ENCODE peak calls at places on chromosome X, in ten cellular contexts. F is IMR-90, E is left lung, Z is cardiac fibroblast, R is stomach, P is astrocyte of the spinal cord, Y is mammary epithelial cell, T is tibial artery, O is AG10803, J is BJ. V is an unnamed sample.

GRCh38 chrX:153967536-153968214 is 3.9 kb downstream of the HCFC1 start:
- DNase-seq in J (no peak), E (no peak), R (no peak), F (no peak), Y (no peak), Z (no peak), O (no peak), T (no peak), P (no peak), V (no peak)

GRCh38 chrX:109268340-109268739 is 213.5 kb downstream of the GUCY2F start:
- DNase-seq in Y (peak), E (no peak), F (no peak), P (no peak), Z (no peak), T (no peak), R (no peak), J (no peak), O (no peak), V (no peak)

GRCh38 chrX:127138218-127138617 is 318.7 kb downstream of the PRR32 start:
- DNase-seq in E (no peak), R (no peak), P (no peak), O (no peak), Z (no peak), J (no peak), F (no peak), T (no peak), Y (no peak), V (no peak)

GRCh38 chrX:56729152-56729557 is at the start of gene NBDY:
- DNase-seq in J (no peak), Y (peak), F (peak), O (peak), P (peak), R (peak), E (peak), Z (peak), T (no peak), V (peak)

GRCh38 chrX:123881330-123881729 is 21.5 kb downstream of the XIAP start:
- DNase-seq in Z (no peak), J (no peak), O (no peak), R (no peak), E (no peak), Y (no peak), P (no peak), F (no peak), T (no peak), V (no peak)

GRCh38 chrX:9878141-9878875 is 88.8 kb upstream of the CLDN34 start:
- DNase-seq in P (no peak), E (no peak), Z (no peak), T (no peak), Y (no peak), O (no peak), R (no peak), J (no peak), F (peak), V (no peak)

GRCh38 chrX:22686138-22686541 is 313.6 kb upstream of the DDX53 start:
- DNase-seq in J (no peak), O (peak), F (peak), E (no peak), P (peak), R (no peak), T (peak), Z (peak), Y (no peak), V (peak)

GRCh38 chrX:100648601-100649417 is 4.8 kb downstream of the SRPX2 start:
- DNase-seq in O (peak), T (no peak), E (no peak), Z (peak), F (peak), Y (no peak), J (peak), R (no peak), P (peak), V (peak)

GRCh38 chrX:153582896-153583295 is 16.0 kb downstream of the CCNQ start:
- DNase-seq in E (peak), R (peak), F (peak), Z (peak), O (no peak), T (no peak), P (peak), Y (peak), J (no peak), V (peak)

GRCh38 chrX:56308726-56309125 is 76.6 kb downstream of the KLF8 start:
- DNase-seq in T (no peak), O (no peak), Z (no peak), P (no peak), F (no peak), Y (no peak), R (no peak), E (no peak), J (no peak), V (no peak)

GRCh38 chrX:21996872-21997271 is 35.3 kb upstream of the PHEX start:
- DNase-seq in R (no peak), F (peak), T (no peak), P (peak), O (peak), Z (peak), E (no peak), J (no peak), Y (peak), V (peak)

GRCh38 chrX:103063918-103064434 is at the start of gene BEX1:
- DNase-seq in O (peak), F (no peak), T (no peak), J (no peak), Z (peak), E (no peak), Y (peak), P (peak), R (peak), V (peak)

GRCh38 chrX:111869639-111870034 is 6.3 kb upstream of the TRPC5OS start:
- DNase-seq in P (peak), O (peak), E (no peak), Z (peak), R (peak), Y (peak), T (no peak), F (peak), J (no peak), V (peak)

GRCh38 chrX:35291013-35291412 is 348.4 kb downstream of the FAM47B start:
- DNase-seq in T (no peak), F (no peak), E (no peak), J (no peak), P (no peak), Y (no peak), R (no peak), Z (no peak), O (no peak), V (no peak)

GRCh38 chrX:45142185-45142584 is 58.5 kb downstream of the DIPK2B start:
- DNase-seq in E (no peak), O (peak), Y (no peak), R (no peak), Z (no peak), T (no peak), F (no peak), J (no peak), P (no peak), V (no peak)

GRCh38 chrX:53186363-53186762 is 38.6 kb downstream of the KDM5C start:
- DNase-seq in E (no peak), O (peak), Y (peak), R (no peak), Z (no peak), P (no peak), T (no peak), F (peak), J (peak), V (no peak)

GRCh38 chrX:18290200-18290599 is 64.3 kb downstream of the SCML2 start:
- DNase-seq in O (peak), R (no peak), J (no peak), F (no peak), P (no peak), Z (peak), Y (no peak), E (no peak), T (no peak), V (no peak)

GRCh38 chrX:136147320-136147901 is at the start of gene FHL1:
- DNase-seq in J (no peak), Z (peak), O (no peak), T (peak), Y (no peak), F (peak), E (peak), P (no peak), R (peak), V (peak)

GRCh38 chrX:129678881-129679195 is 24.1 kb upstream of the APLN start:
- DNase-seq in P (no peak), F (no peak), T (no peak), O (no peak), J (no peak), E (no peak), Y (no peak), Z (no peak), R (no peak), V (no peak)
- H3K4me3 ChIP-seq in P (no peak), F (no peak), T (peak), O (no peak), J (no peak), E (peak), Y (no peak), Z (no peak), R (peak), V (no peak)

GRCh38 chrX:2284601-2285000 is 216.2 kb downstream of the DHRSX start:
- DNase-seq in F (peak), P (no peak), T (no peak), J (no peak), O (no peak), E (no peak), Y (no peak), Z (no peak), R (no peak), V (no peak)
- TF ChIP-seq CTCF in F (peak), P (no peak), T (no peak), J (no peak), O (no peak), E (no peak), Y (no peak), Z (no peak), R (no peak), V (no peak)

GRCh38 chrX:637660-638481 is 7.3 kb downstream of the SHOX start:
- DNase-seq in F (no peak), R (peak), E (no peak), Y (no peak), J (no peak), P (no peak), O (no peak), Z (no peak), T (no peak), V (no peak)

GRCh38 chrX:636971-637659 is 6.5 kb downstream of the SHOX start:
- DNase-seq in O (no peak), Y (no peak), J (no peak), Z (no peak), E (no peak), T (no peak), F (no peak), R (peak), P (no peak), V (no peak)

GRCh38 chrX:640641-641040 is 10.1 kb downstream of the SHOX start:
- DNase-seq in E (no peak), F (no peak), O (no peak), P (no peak), T (no peak), Z (no peak), R (peak), Y (no peak), J (no peak), V (no peak)

GRCh38 chrX:638482-639131 is 8.0 kb downstream of the SHOX start:
- DNase-seq in R (peak), Y (no peak), J (no peak), T (no peak), O (no peak), E (no peak), P (no peak), F (no peak), Z (no peak), V (no peak)

DNA sequence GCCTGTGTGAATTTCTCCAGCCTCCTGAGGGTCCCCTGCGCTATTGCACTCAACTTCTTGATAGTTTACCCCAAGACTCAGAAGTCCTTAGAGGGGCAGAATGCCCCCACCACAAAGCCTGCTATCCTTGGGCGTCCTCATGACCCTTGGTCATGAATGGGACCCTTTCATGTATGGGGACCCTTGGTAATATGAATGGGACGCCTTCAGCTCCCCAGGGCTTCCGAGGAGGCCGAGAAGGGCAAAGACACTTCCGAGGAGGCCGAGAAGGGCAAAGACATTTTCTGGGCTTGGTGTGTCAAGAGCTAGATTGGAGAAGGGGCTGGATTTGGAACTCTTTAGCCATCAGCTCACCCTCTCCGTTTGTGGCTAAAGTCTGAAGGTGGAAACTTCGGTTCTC is 8.6 kb downstream of the SHOX start:
- DNase-seq in F (no peak), P (no peak), E (no peak), R (no peak), T (no peak), J (no peak), Z (no peak), O (no peak), Y (no peak), V (no peak)
- H3K4me3 ChIP-seq in F (no peak), P (no peak), E (no peak), R (no peak), T (no peak), J (no peak), Z (no peak), O (no peak), Y (no peak), V (no peak)

DNA sequence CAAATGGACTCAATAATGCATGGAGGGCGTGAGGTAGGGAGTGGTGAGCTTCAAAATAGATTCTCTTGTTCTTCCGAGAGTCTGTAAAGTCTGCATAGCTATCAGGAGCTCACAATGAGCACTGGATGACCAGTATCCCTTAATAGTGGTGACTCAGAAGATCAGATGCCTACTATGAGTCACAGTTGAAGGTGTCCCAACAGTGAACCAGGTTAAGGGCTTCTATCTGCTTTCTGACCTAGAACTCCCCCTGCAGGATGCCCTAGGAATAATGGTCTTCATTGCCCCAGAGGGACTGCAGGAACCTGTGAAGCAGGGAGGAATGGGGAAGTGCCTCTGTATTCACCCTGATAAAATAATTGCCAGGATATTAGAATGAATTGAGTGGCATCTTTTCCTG is 22.1 kb downstream of the DGKK start:
- DNase-seq in J (no peak), O (no peak), Z (no peak), E (no peak), R (no peak), F (peak), T (no peak), P (no peak), Y (peak), V (no peak)
- TF ChIP-seq CTCF in J (no peak), O (no peak), Z (no peak), E (no peak), R (no peak), F (no peak), T (no peak), P (no peak), Y (peak), V (no peak)

GRCh38 chrX:155435744-155436112 is 22.7 kb downstream of the F8A3 start:
- DNase-seq in J (no peak), F (no peak), R (no peak), T (no peak), O (no peak), E (no peak), Z (no peak), P (no peak), Y (no peak), V (no peak)
- H3K4me3 ChIP-seq in J (no peak), F (no peak), R (no peak), T (no peak), O (no peak), E (no peak), Z (no peak), P (no peak), Y (no peak), V (no peak)

GRCh38 chrX:68705986-68706385 is 58.5 kb downstream of the STARD8 start:
- DNase-seq in P (no peak), E (no peak), J (no peak), F (no peak), T (no peak), O (no peak), Y (no peak), Z (no peak), R (no peak), V (no peak)

GRCh38 chrX:68708503-68709290 is 61.2 kb downstream of the STARD8 start:
- DNase-seq in J (no peak), O (peak), Y (no peak), Z (no peak), P (no peak), F (no peak), R (no peak), E (no peak), T (no peak), V (peak)

GRCh38 chrX:68714856-68715255 is 67.4 kb downstream of the STARD8 start:
- DNase-seq in J (no peak), Y (no peak), Z (no peak), O (no peak), P (no peak), F (no peak), R (no peak), T (no peak), E (peak), V (no peak)

GRCh38 chrX:68711845-68712244 is 64.4 kb downstream of the STARD8 start:
- DNase-seq in E (no peak), P (no peak), Y (no peak), F (no peak), J (no peak), R (no peak), O (no peak), Z (no peak), T (no peak), V (no peak)

GRCh38 chrX:68710870-68711576 is 63.6 kb downstream of the STARD8 start:
- DNase-seq in F (peak), J (no peak), O (peak), T (no peak), P (peak), Z (peak), Y (peak), R (peak), E (no peak), V (peak)
- TF ChIP-seq CTCF in F (peak), J (peak), O (peak), T (no peak), P (peak), Z (peak), Y (peak), R (peak), E (peak), V (peak)

GRCh38 chrX:39688576-39689373 is 409.0 kb downstream of the BCOR start:
- DNase-seq in Z (peak), J (no peak), R (peak), F (peak), E (peak), Y (peak), O (no peak), P (peak), T (peak), V (peak)
- H3K4me3 ChIP-seq in Z (peak), J (peak), R (peak), F (peak), E (peak), Y (peak), O (peak), P (peak), T (peak), V (peak)

DNA sequence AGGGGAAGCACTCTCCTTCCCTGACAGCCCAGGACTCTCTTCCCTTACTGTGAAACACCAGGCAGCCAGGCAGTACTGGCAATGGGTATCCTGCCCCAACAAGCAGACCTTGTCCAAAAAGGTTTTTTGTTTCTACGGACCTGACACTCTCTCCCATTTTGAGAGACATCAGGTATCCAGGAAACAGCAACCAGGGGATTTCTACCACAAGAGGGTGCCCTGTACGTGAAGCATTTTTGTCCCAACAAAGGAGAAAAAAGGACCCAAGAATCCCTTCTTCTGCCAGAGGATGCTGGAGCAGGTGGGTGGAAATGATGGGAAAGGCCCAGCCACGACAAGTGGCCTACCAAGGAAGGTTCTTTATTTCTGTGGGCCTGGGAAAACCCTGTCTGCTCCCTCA is 65.7 kb upstream of the FGF13 start:
- DNase-seq in O (no peak), Z (no peak), P (no peak), F (no peak), E (no peak), J (no peak), Y (no peak), R (no peak), T (no peak), V (no peak)
- TF ChIP-seq CTCF in O (peak), Z (no peak), P (peak), F (no peak), E (no peak), J (no peak), Y (no peak), R (no peak), T (no peak), V (no peak)

GRCh38 chrX:71067079-71067478 is 1.1 kb downstream of the SNX12 start:
- DNase-seq in T (no peak), E (no peak), J (no peak), Z (no peak), R (no peak), P (no peak), Y (no peak), O (no peak), F (no peak), V (no peak)
- H3K4me3 ChIP-seq in T (peak), E (peak), J (peak), Z (peak), R (peak), P (peak), Y (peak), O (peak), F (peak), V (peak)

V was measured in fibroblast of pulmonary artery.